ENCODE peak calls at places on chromosomes 6 and 20, in four cellular contexts. R is HepG2, V is heart left ventricle, E is HCT116. K is an unnamed sample.

GRCh38 chr6:5638666-5639065 is 368.1 kb downstream of the NRN1 start:
- ATAC-seq in R (no peak), V (peak), E (no peak), K (no peak)

GRCh38 chr6:37982320-37982719 is 162.8 kb downstream of the ZFAND3 start:
- ATAC-seq in R (no peak), E (no peak), V (no peak), K (no peak)

GRCh38 chr6:144586986-144587385 is 301.9 kb downstream of the UTRN start:
- ATAC-seq in V (no peak), E (no peak), R (no peak), K (no peak)

GRCh38 chr6:7088076-7088742 is 19.6 kb upstream of the RREB1 start:
- ATAC-seq in E (no peak), R (no peak), V (no peak), K (no peak)

GRCh38 chr20:41038878-41039404 is 10.3 kb downstream of the TOP1 start:
- ATAC-seq in R (peak), E (no peak), V (no peak), K (no peak)

GRCh38 chr6:47348316-47348863 is 38.7 kb upstream of the TNFRSF21 start:
- ATAC-seq in R (no peak), V (no peak), E (no peak), K (no peak)

GRCh38 chr6:133688705-133689492 is 200.0 kb upstream of the TCF21 start:
- ATAC-seq in R (no peak), V (no peak), E (no peak), K (no peak)

GRCh38 chr6:6969761-6970223 is 138.0 kb upstream of the RREB1 start:
- ATAC-seq in R (peak), E (peak), V (no peak), K (no peak)

GRCh38 chr20:50508171-50508761 is 1.9 kb upstream of the PTPN1 start:
- ATAC-seq in E (no peak), V (no peak), R (no peak), K (no peak)

GRCh38 chr20:41087325-41087685 is 50.0 kb upstream of the PLCG1 start:
- ATAC-seq in E (no peak), V (no peak), R (no peak), K (no peak)

GRCh38 chr6:2790588-2790987 is 25.4 kb downstream of the WRNIP1 start:
- ATAC-seq in E (peak), V (peak), R (peak), K (peak)

GRCh38 chr6:6620752-6621151 is 32.2 kb downstream of the LY86 start:
- ATAC-seq in V (no peak), E (no peak), R (no peak), K (no peak)

GRCh38 chr6:85127179-85127498 is 322.7 kb upstream of the NT5E start:
- ATAC-seq in R (no peak), E (peak), V (no peak), K (no peak)

GRCh38 chr20:6700563-6701328 is 66.7 kb upstream of the BMP2 start:
- ATAC-seq in R (no peak), E (no peak), V (peak), K (peak)

GRCh38 chr6:145491126-145491525 is 244.2 kb downstream of the EPM2A start:
- ATAC-seq in V (no peak), E (peak), R (peak), K (no peak)

GRCh38 chr6:36851149-36851614 is 11.9 kb upstream of the CPNE5 start:
- ATAC-seq in V (peak), R (no peak), E (peak), K (peak)

GRCh38 chr20:57259179-57260021 is 7.0 kb downstream of the BMP7 start:
- ATAC-seq in R (no peak), E (no peak), V (no peak), K (no peak)

GRCh38 chr20:59751075-59751711 is 146.9 kb downstream of the PHACTR3 start:
- ATAC-seq in R (peak), E (peak), V (peak), K (peak)

GRCh38 chr6:143545976-143546547 is 34.5 kb upstream of the FUCA2 start:
- ATAC-seq in R (peak), V (no peak), E (no peak), K (no peak)

GRCh38 chr6:90186637-90187361 is 109.8 kb downstream of the BACH2 start:
- ATAC-seq in E (no peak), V (no peak), R (no peak), K (no peak)

DNA sequence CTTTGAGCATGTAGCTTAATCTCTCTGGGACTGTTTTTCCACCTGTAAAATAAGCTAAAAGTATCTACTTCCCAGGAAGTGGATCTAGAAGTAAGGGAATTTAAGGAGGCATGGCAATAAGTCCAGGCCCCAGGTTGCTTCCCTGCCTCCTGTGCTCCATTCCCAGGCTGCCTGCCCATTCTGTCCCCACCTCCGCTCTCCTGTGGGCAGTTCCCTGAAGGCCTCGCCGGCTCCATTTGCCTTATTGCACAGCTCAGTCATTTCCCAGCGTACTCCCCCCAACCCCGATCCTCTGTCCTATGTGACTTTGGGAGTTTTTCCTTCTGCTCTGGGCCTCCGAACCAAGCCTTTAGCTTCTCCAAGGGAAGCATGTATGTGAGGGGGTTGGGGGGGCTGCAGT is 4.6 kb downstream of the SLC29A1 start:
- ATAC-seq in V (no peak), E (no peak), R (no peak), K (no peak)
- H3K4me3 ChIP-seq in V (peak), E (no peak), R (no peak), K (peak)

DNA sequence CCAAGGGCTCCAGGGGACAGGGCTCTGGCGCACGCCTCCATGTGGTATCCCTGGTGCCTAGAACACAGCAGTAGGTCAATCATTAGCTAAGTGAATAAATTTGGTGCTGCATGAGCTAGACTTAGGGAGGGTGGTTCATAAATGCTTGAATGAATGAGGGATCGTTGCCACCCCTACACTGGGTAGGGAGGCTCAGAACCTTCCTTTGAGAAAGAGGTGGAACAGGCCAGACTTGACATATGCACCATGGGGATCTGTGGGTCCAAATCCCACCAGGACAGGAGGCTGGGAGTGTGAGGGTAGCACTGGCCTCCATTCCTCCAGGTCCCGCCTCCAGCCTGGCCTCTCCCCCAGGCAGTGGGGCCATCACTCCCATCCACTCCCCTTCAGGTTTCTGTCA is 13.8 kb downstream of the TEAD3 start:
- ATAC-seq in V (no peak), R (no peak), E (no peak), K (no peak)
- H3K27ac ChIP-seq in V (no peak), R (no peak), E (no peak), K (peak)

DNA sequence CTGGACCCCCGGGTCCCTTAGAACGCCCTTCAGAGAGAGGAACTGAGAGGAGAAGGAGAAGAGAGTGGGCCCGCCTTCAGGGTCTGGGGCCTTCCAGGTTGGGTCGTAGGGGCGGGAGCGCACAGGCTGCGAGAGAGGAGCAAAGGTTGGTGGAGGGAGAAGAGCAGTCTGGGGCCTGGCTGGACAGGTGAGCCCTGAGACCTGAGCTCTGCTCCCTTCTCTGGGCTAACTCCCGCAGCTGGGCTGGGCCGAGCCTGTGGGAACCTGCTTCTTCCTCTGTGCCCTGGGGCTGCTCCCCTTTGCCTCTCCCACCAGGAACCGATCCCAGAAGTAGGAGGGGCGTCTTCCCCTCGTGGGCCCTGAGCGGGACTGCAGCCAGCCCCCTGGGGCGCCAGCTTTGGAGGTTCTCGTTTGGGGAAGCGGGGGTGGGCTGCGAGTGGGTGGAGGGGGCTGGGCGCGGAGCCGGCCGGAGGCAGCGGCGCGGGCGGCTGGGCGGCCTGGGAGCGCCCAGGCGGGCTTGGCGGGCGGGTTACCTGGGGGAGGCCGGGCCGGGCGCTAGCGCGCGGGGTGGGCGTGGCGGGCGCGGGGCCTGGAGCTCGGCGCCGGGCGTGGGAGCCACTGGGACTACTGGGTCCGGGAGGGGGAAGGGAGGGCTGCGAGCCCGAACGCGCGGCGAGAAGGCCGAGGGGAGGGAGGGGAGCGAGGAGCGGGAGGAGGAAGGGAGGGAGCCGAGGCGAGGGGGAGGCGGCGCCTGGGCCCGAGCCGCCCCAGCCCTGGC is at the start of gene DDR1:
- ATAC-seq in E (peak), R (peak), V (peak), K (peak)
- TF ChIP-seq POLR2A in E (no peak), R (no peak), V (no peak), K (no peak)

GRCh38 chr6:157520986-157521664 is 140.1 kb downstream of the ZDHHC14 start:
- ATAC-seq in V (no peak), E (no peak), R (no peak), K (no peak)

GRCh38 chr6:157522472-157522871 is 141.5 kb downstream of the ZDHHC14 start:
- ATAC-seq in R (no peak), E (no peak), V (no peak), K (no peak)

GRCh38 chr6:157519255-157520116 is 138.5 kb downstream of the ZDHHC14 start:
- ATAC-seq in V (no peak), E (no peak), R (no peak), K (no peak)

GRCh38 chr6:157520117-157520406 is 139.1 kb downstream of the ZDHHC14 start:
- ATAC-seq in E (no peak), R (no peak), V (no peak), K (no peak)

GRCh38 chr6:157521665-157522335 is 140.8 kb downstream of the ZDHHC14 start:
- ATAC-seq in E (no peak), V (no peak), R (no peak), K (no peak)
- H3K4me3 ChIP-seq in E (no peak), V (no peak), R (no peak), K (no peak)

DNA sequence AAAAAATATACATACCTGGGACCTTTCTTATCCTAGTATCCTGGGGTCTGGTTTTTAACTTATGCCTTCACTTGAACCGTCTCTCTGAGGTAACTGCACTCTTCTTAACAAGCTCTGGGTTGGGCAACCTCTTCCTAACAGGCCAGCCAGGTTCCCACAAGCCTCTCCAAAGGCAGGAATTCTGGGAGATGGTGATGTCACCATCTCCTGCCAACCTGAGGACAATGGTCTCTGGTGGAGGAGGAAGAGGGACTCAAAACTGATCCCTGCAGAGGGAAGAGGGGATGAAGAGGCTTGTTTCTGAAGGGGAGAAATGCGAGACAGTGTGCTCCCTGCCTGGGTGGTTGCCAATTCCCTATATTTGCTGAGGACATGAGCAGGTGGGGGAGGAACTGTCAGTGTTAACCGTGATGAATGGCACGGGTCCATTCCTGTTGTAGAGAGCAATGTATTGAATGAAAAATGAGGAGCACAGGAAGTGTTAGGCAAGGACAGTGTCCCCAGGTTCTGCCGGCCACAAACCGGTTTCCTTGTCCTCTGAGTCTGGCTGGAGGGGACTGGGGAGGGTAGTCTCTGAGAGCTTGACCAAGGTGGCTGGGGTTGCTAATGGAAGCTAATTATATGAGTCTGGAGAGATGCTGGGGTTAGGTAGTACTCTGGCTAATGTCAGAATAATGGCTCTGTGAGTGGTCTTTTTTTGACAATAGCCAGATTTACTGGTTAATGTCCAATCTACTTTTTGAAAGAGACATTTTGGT is 95.4 kb downstream of the KCNB1 start:
- ATAC-seq in E (no peak), R (no peak), V (no peak), K (peak)
- H3K27ac ChIP-seq in E (no peak), R (no peak), V (no peak), K (peak)

DNA sequence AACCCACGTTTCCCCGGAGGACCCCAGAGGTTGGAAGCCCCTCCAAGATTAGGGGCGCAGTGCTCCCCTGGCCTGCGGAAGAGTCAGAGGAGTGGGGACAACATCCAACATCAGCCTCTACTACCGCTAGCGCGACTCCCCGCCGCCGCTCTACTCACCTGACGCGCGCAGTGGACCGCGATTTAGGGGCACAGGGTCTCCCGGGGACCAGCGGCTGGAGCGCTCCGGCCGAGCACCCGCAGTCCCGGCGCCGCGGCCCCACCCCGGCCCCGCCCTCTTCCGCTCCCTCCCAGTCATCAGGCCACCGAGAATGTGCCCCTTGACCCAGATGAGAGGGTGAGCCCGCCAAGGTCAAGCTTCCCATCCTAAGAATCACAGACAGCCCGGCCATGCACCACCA is at the start of gene ZFP57:
- ATAC-seq in R (no peak), E (no peak), V (peak), K (no peak)
- TF ChIP-seq POLR2A in R (no peak), E (no peak), V (no peak), K (no peak)

DNA sequence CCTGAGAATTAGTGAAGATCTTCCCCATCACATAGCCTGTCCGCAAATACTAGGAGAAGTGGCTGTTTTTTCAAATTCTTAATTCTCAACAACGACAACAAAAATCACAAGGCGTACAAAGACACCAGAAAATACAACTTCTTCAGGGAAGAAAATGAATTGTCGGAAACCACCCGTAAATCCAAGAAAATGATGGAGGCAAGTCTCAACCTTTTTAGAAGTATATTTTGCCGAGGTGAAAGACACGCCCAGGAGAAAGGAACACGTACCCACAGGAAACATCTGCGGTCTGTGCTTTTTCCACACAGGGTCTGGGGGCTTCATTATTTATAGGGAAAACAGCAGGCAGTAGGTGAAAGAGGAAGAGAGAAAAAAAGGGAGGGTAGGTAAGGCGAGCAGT is 223.9 kb upstream of the GGTLC1 start:
- ATAC-seq in R (no peak), E (no peak), V (no peak), K (no peak)
- H3K4me3 ChIP-seq in R (no peak), E (no peak), V (no peak), K (no peak)

GRCh38 chr6:141258516-141258915 is 874.2 kb upstream of the GJE1 start:
- ATAC-seq in V (no peak), E (no peak), R (no peak), K (no peak)

GRCh38 chr6:141248056-141248799 is 884.5 kb upstream of the GJE1 start:
- ATAC-seq in V (no peak), R (no peak), E (no peak), K (no peak)

GRCh38 chr6:141254336-141254735 is 878.4 kb upstream of the GJE1 start:
- ATAC-seq in V (no peak), E (no peak), R (no peak), K (no peak)

GRCh38 chr6:141252828-141253608 is 879.7 kb upstream of the GJE1 start:
- ATAC-seq in V (peak), E (no peak), R (no peak), K (peak)
- H3K27ac ChIP-seq in V (peak), E (no peak), R (no peak), K (peak)